ENCODE peak calls at places on chromosomes 6 and 20, in five cellular contexts. One of them, this sample, is unnamed.

GRCh38 chr20:9202440-9203080 is 133.7 kb downstream of the PLCB4 start:
- DNase-seq in epithelial cell of esophagus: no peak
- DNase-seq in T-cell: no peak
- DNase-seq in HTR-8/SVneo: no peak
- DNase-seq in sciatic nerve: no peak
- DNase-seq in this sample: no peak

GRCh38 chr20:327041-327945 is 1.9 kb downstream of the SOX12 start:
- DNase-seq in sciatic nerve: peak; percentile 94
- DNase-seq in HTR-8/SVneo: peak; percentile 83
- DNase-seq in T-cell: peak; percentile 65
- DNase-seq in epithelial cell of esophagus: peak; percentile 89
- DNase-seq in this sample: peak; percentile 96

GRCh38 chr6:139536751-139537617 is 162.5 kb upstream of the CITED2 start:
- DNase-seq in HTR-8/SVneo: no peak
- DNase-seq in T-cell: no peak
- DNase-seq in sciatic nerve: no peak
- DNase-seq in epithelial cell of esophagus: no peak
- DNase-seq in this sample: no peak

GRCh38 chr6:23445157-23445710 is 680.8 kb upstream of the NRSN1 start:
- DNase-seq in HTR-8/SVneo: no peak
- DNase-seq in epithelial cell of esophagus: no peak
- DNase-seq in sciatic nerve: no peak
- DNase-seq in T-cell: no peak
- DNase-seq in this sample: no peak

GRCh38 chr6:55825402-55826051 is 49.9 kb downstream of the BMP5 start:
- DNase-seq in epithelial cell of esophagus: peak; percentile 83
- DNase-seq in HTR-8/SVneo: peak; percentile 10
- DNase-seq in T-cell: no peak
- DNase-seq in sciatic nerve: no peak
- DNase-seq in this sample: no peak

GRCh38 chr6:123398072-123398471 is 238.7 kb downstream of the TRDN start:
- DNase-seq in epithelial cell of esophagus: no peak
- DNase-seq in sciatic nerve: no peak
- DNase-seq in T-cell: no peak
- DNase-seq in HTR-8/SVneo: no peak
- DNase-seq in this sample: no peak

GRCh38 chr6:140485740-140486467 is 1111.5 kb upstream of the CITED2 start:
- DNase-seq in HTR-8/SVneo: no peak
- DNase-seq in T-cell: no peak
- DNase-seq in sciatic nerve: no peak
- DNase-seq in epithelial cell of esophagus: peak; percentile 89
- DNase-seq in this sample: no peak

GRCh38 chr6:33630014-33630413 is 8.9 kb downstream of the ITPR3 start:
- DNase-seq in HTR-8/SVneo: no peak
- DNase-seq in epithelial cell of esophagus: peak; percentile 46
- DNase-seq in T-cell: no peak
- DNase-seq in sciatic nerve: no peak
- DNase-seq in this sample: no peak